ENCODE peak calls at places on chromosomes 11 and 22, in ten cellular contexts. T is lower lobe of right lung; F is WTC11; B is dorsolateral prefrontal cortex; W is AG08395; N is stimulated activated CD4-positive, alpha-beta T cell treated with anti-CD3 and anti-CD28 coated beads, Interleukin-12 subunit alpha, Interleukin-12 subunit beta, amount 100 ng/mL, for 48 hours; I is NCI-H2081 treated with DMSO at 0.1 percent for 48 hours; G is effector CD4-positive, alpha-beta T cell; U is left colon; A is posterior cingulate gyrus. M is an unnamed sample.

GRCh38 chr11:77302752-77303151 is 1.3 kb upstream of the GDPD4 start:
- DNase-seq in G (no peak), A (no peak), N (no peak), T (no peak), B (no peak), U (no peak), I (no peak), F (no peak), W (no peak), M (no peak)

GRCh38 chr11:36065436-36065835 is 121.6 kb downstream of the LDLRAD3 start:
- DNase-seq in I (no peak), F (no peak), A (no peak), B (no peak), G (no peak), N (no peak), T (no peak), U (no peak), W (no peak), M (no peak)

GRCh38 chr11:76686261-76687079 is 15.9 kb upstream of the LRRC32 start:
- DNase-seq in G (no peak), W (no peak), A (no peak), U (no peak), I (no peak), T (no peak), N (no peak), F (no peak), B (no peak), M (no peak)

GRCh38 chr22:22180738-22181514 is 63.7 kb upstream of the VPREB1 start:
- DNase-seq in N (no peak), U (no peak), G (no peak), B (no peak), I (no peak), F (no peak), T (no peak), A (no peak), W (no peak), M (no peak)

GRCh38 chr22:44776535-44777363 is 24.4 kb downstream of the ARHGAP8 start:
- DNase-seq in G (no peak), I (no peak), T (no peak), A (no peak), B (no peak), N (no peak), W (no peak), F (no peak), U (peak), M (no peak)

GRCh38 chr11:109029927-109030326 is 365.1 kb downstream of the DDX10 start:
- DNase-seq in B (no peak), W (no peak), N (no peak), G (no peak), T (no peak), F (no peak), A (no peak), U (no peak), I (no peak), M (no peak)

GRCh38 chr11:34976496-34976895 is 60.1 kb downstream of the PDHX start:
- DNase-seq in G (no peak), F (no peak), B (no peak), U (no peak), N (no peak), I (no peak), W (no peak), T (no peak), A (no peak), M (no peak)

GRCh38 chr11:44104472-44105294 is 9.2 kb downstream of the EXT2 start:
- DNase-seq in G (no peak), N (no peak), B (no peak), F (peak), T (no peak), W (no peak), A (no peak), I (no peak), U (no peak), M (no peak)

GRCh38 chr11:125519865-125520834 is 24.1 kb upstream of the FEZ1 start:
- DNase-seq in G (no peak), N (no peak), U (no peak), B (no peak), F (no peak), A (no peak), W (no peak), T (no peak), I (no peak), M (no peak)

GRCh38 chr11:74559934-74560309 is 32.5 kb upstream of the POLD3 start:
- DNase-seq in F (no peak), A (no peak), B (no peak), I (no peak), T (no peak), N (no peak), W (no peak), G (no peak), U (no peak), M (no peak)

GRCh38 chr11:46930089-46930488 is 6.5 kb upstream of the CSTPP1 start:
- DNase-seq in T (no peak), N (no peak), G (no peak), W (no peak), B (no peak), U (no peak), F (no peak), I (no peak), A (no peak), M (no peak)

GRCh38 chr22:27224485-27225364 is 567.3 kb downstream of the MIAT start:
- DNase-seq in A (no peak), U (no peak), N (no peak), F (no peak), T (no peak), I (no peak), B (no peak), W (peak), G (no peak), M (no peak)

GRCh38 chr11:15507592-15507991 is 392.9 kb downstream of the INSC start:
- DNase-seq in F (no peak), I (no peak), N (no peak), A (no peak), T (no peak), G (no peak), U (peak), B (no peak), W (no peak), M (no peak)

GRCh38 chr11:120329556-120329955 is 4.5 kb downstream of the TLCD5 start:
- DNase-seq in N (no peak), U (no peak), A (no peak), W (no peak), F (no peak), T (no peak), G (no peak), I (no peak), B (no peak), M (no peak)

GRCh38 chr22:46657996-46658947 is 38.1 kb downstream of the GRAMD4 start:
- DNase-seq in G (no peak), I (no peak), F (no peak), A (no peak), U (no peak), T (no peak), W (no peak), B (no peak), N (no peak), M (no peak)

GRCh38 chr22:39361495-39361894 is 11.7 kb downstream of the SYNGR1 start:
- DNase-seq in F (no peak), I (no peak), B (no peak), U (no peak), T (no peak), G (no peak), W (no peak), A (no peak), N (no peak), M (no peak)

GRCh38 chr22:33328789-33329296 is 270.7 kb upstream of the SYN3 start:
- DNase-seq in N (no peak), W (peak), B (no peak), G (no peak), T (no peak), A (no peak), I (no peak), U (no peak), F (no peak), M (no peak)

GRCh38 chr11:5837695-5838094 is 4.0 kb downstream of the OR52E6 start:
- DNase-seq in T (no peak), G (no peak), U (no peak), N (no peak), B (no peak), W (no peak), F (no peak), A (no peak), I (no peak), M (no peak)

GRCh38 chr22:43507235-43507634 is 95.4 kb downstream of the MPPED1 start:
- DNase-seq in F (no peak), B (no peak), U (no peak), T (peak), I (no peak), G (no peak), N (no peak), A (no peak), W (no peak), M (no peak)

GRCh38 chr11:125303186-125303585 is 138.6 kb downstream of the PKNOX2 start:
- DNase-seq in T (no peak), G (no peak), A (no peak), W (no peak), I (no peak), B (no peak), U (no peak), F (no peak), N (no peak), M (no peak)

GRCh38 chr22:32564170-32565001 is 89.8 kb downstream of the FBXO7 start:
- DNase-seq in W (peak), G (no peak), T (no peak), N (no peak), I (no peak), U (no peak), A (no peak), B (no peak), F (no peak), M (no peak)

GRCh38 chr11:65454696-65455456 is 32.3 kb downstream of the NEAT1 start:
- DNase-seq in T (peak), A (peak), U (peak), G (peak), N (peak), W (peak), F (peak), I (no peak), B (peak), M (no peak)

GRCh38 chr11:44563716-44564115 is 1.7 kb upstream of the CD82 start:
- DNase-seq in N (no peak), G (no peak), F (no peak), I (no peak), U (no peak), A (no peak), B (no peak), W (no peak), T (no peak), M (no peak)

GRCh38 chr11:110087820-110088534 is 5.2 kb upstream of the ZC3H12C start:
- DNase-seq in W (peak), G (no peak), F (no peak), U (no peak), T (no peak), B (no peak), I (no peak), N (no peak), A (no peak), M (no peak)

M was measured in NCI-H1048.